ENCODE peak calls at places on chromosome 2, in six cellular contexts. Z is RPMI8226; B is NCI-H524; A is stimulated activated CD4-positive, alpha-beta T cell treated with anti-CD3 and anti-CD28 coated beads, Interleukin-12 subunit alpha, Interleukin-12 subunit beta, amount 100 ng/mL, for 4 hours; M is activated T-helper 1 cell treated with Interleukin-2 at 50 U/mL for 16 hours; G is cardiac fibroblast. P is an unnamed sample.

GRCh38 chr2:191617589-191617988 is 60.3 kb upstream of the NABP1 start:
- DNase-seq in Z (peak; percentile 81), B (no peak), A (peak; percentile 20), M (peak; percentile 20), G (no peak), P (no peak)

GRCh38 chr2:73877071-73877802 is 15.6 kb upstream of the ACTG2 start:
- DNase-seq in Z (peak; percentile 9), B (no peak), A (no peak), M (no peak), G (no peak), P (no peak)

GRCh38 chr2:101790856-101791255 is 93.3 kb downstream of the MAP4K4 start:
- DNase-seq in Z (no peak), B (no peak), A (no peak), M (no peak), G (peak; percentile 71), P (no peak)

GRCh38 chr2:221314786-221315185 is 257.3 kb downstream of the EPHA4 start:
- DNase-seq in Z (no peak), B (no peak), A (no peak), M (no peak), G (no peak), P (no peak)

GRCh38 chr2:66532972-66533868 is 98.3 kb downstream of the MEIS1 start:
- DNase-seq in Z (no peak), B (no peak), A (no peak), M (no peak), G (no peak), P (no peak)

GRCh38 chr2:170716851-170717598 is 1.9 kb downstream of the SP5 start:
- DNase-seq in Z (no peak), B (no peak), A (peak; percentile 25), M (no peak), G (peak; percentile 32), P (no peak)

GRCh38 chr2:71380665-71381064 is 49.1 kb downstream of the ZNF638 start:
- DNase-seq in Z (no peak), B (no peak), A (no peak), M (no peak), G (peak; percentile 28), P (no peak)

GRCh38 chr2:4653989-4654388 is 950.6 kb downstream of the DCDC2C start:
- DNase-seq in Z (no peak), B (no peak), A (no peak), M (no peak), G (no peak), P (no peak)

GRCh38 chr2:234422242-234422641 is 74.6 kb downstream of the ARL4C start:
- DNase-seq in Z (no peak), B (no peak), A (no peak), M (no peak), G (peak; percentile 94), P (no peak)

GRCh38 chr2:221635949-221636348 is 63.8 kb upstream of the EPHA4 start:
- DNase-seq in Z (no peak), B (peak; percentile 11), A (no peak), M (no peak), G (no peak), P (no peak)

GRCh38 chr2:20185176-20186022 is 39.5 kb downstream of the SDC1 start:
- DNase-seq in Z (no peak), B (no peak), A (no peak), M (no peak), G (peak; percentile 48), P (no peak)

GRCh38 chr2:16650287-16651249 is 15.1 kb downstream of the CYRIA start:
- DNase-seq in Z (no peak), B (no peak), A (no peak), M (no peak), G (peak; percentile 82), P (no peak)

GRCh38 chr2:239883326-239884050 is 141.7 kb downstream of the NDUFA10 start:
- DNase-seq in Z (no peak), B (no peak), A (no peak), M (no peak), G (no peak), P (no peak)

GRCh38 chr2:28643911-28644334 is 107.7 kb upstream of the PPP1CB start:
- DNase-seq in Z (no peak), B (no peak), A (no peak), M (no peak), G (peak; percentile 83), P (no peak)

GRCh38 chr2:35228584-35228983 is 1127.0 kb upstream of the CRIM1 start:
- DNase-seq in Z (no peak), B (no peak), A (no peak), M (no peak), G (no peak), P (no peak)

GRCh38 chr2:164920430-164920829 is 34.9 kb downstream of the SLC38A11 start:
- DNase-seq in Z (no peak), B (no peak), A (no peak), M (no peak), G (peak; percentile 95), P (no peak)

GRCh38 chr2:45845566-45845965 is 194.1 kb downstream of the PRKCE start:
- DNase-seq in Z (no peak), B (no peak), A (no peak), M (no peak), G (no peak), P (no peak)

GRCh38 chr2:163794635-163795034 is 58.8 kb upstream of the FIGN start:
- DNase-seq in Z (no peak), B (no peak), A (no peak), M (no peak), G (peak; percentile 43), P (no peak)

GRCh38 chr2:127175821-127176354 is 44.2 kb downstream of the CYP27C1 start:
- DNase-seq in Z (no peak), B (no peak), A (no peak), M (no peak), G (peak; percentile 19), P (no peak)

GRCh38 chr2:157150747-157151146 is 106.8 kb upstream of the GALNT5 start:
- DNase-seq in Z (no peak), B (no peak), A (no peak), M (no peak), G (peak; percentile 41), P (no peak)

GRCh38 chr2:25044990-25045389 is 3.1 kb downstream of the EFR3B start:
- DNase-seq in Z (peak; percentile 62), B (no peak), A (no peak), M (no peak), G (no peak), P (no peak)

GRCh38 chr2:223526106-223526505 is 76.1 kb downstream of the SCG2 start:
- DNase-seq in Z (no peak), B (no peak), A (no peak), M (no peak), G (no peak), P (no peak)

GRCh38 chr2:233418761-233419625 is 64.7 kb downstream of the DGKD start:
- DNase-seq in Z (peak; percentile 71), B (no peak), A (no peak), M (no peak), G (peak; percentile 81), P (no peak)

GRCh38 chr2:121099329-121100318 is 185.4 kb downstream of the TFCP2L1 start:
- DNase-seq in Z (peak; percentile 47), B (peak; percentile 20), A (no peak), M (no peak), G (no peak), P (no peak)

GRCh38 chr2:44928660-44929471 is 12.6 kb upstream of the SIX3 start:
- DNase-seq in Z (no peak), B (no peak), A (no peak), M (no peak), G (no peak), P (no peak)

GRCh38 chr2:6883448-6884122 is 6.0 kb downstream of the RSAD2 start:
- DNase-seq in Z (no peak), B (no peak), A (no peak), M (no peak), G (no peak), P (no peak)

GRCh38 chr2:36245632-36246031 is 109.9 kb upstream of the CRIM1 start:
- DNase-seq in Z (peak; percentile 11), B (no peak), A (no peak), M (no peak), G (no peak), P (no peak)

GRCh38 chr2:43472527-43473194 is 123.2 kb downstream of the THADA start:
- DNase-seq in Z (no peak), B (no peak), A (no peak), M (no peak), G (no peak), P (no peak)

GRCh38 chr2:214465386-214466146 is 54.7 kb downstream of the VWC2L start:
- DNase-seq in Z (no peak), B (no peak), A (no peak), M (no peak), G (peak; percentile 29), P (no peak)

GRCh38 chr2:74130211-74130995 is 17.3 kb downstream of the BOLA3 start:
- DNase-seq in Z (no peak), B (no peak), A (no peak), M (no peak), G (no peak), P (no peak)

GRCh38 chr2:196849895-196850294 is 40.7 kb upstream of the C2orf66 start:
- DNase-seq in Z (no peak), B (no peak), A (no peak), M (no peak), G (peak; percentile 50), P (peak; percentile 8)

GRCh38 chr2:212538156-212539144 is at the start of gene ERBB4:
- DNase-seq in Z (no peak), B (no peak), A (no peak), M (no peak), G (peak; percentile 5), P (no peak)

P was measured in K562.